ENCODE peak calls at places on chromosomes 5 and 9, in ten cellular contexts. Y is stimulated activated CD8-positive, alpha-beta memory T cell treated with anti-CD3 and anti-CD28 coated beads, Interleukin-12 subunit alpha, Interleukin-12 subunit beta, amount 100 ng/mL, for 4 hours; F is K562; K is D341Med; S is left cardiac atrium; R is upper lobe of right lung; P is fibroblast of lung; D is SIG-M5; A is NB4; V is effector memory CD8-positive, alpha-beta T cell. I is an unnamed sample.

GRCh38 chr9:93958875-93959682 is 3.9 kb upstream of the BARX1 start:
- DNase-seq in Y (no peak), K (peak; percentile 36), D (no peak), P (peak; percentile 18), F (no peak), A (peak; percentile 85), S (no peak), R (peak; percentile 79), V (no peak), I (no peak)

GRCh38 chr5:62282951-62283446 is 23.0 kb upstream of the KIF2A start:
- DNase-seq in A (no peak), Y (no peak), F (no peak), V (no peak), K (no peak), P (no peak), D (no peak), R (no peak), S (no peak), I (no peak)

GRCh38 chr5:81426347-81426746 is 32.4 kb upstream of the ACOT12 start:
- DNase-seq in P (no peak), F (no peak), Y (no peak), K (no peak), A (no peak), R (no peak), S (no peak), V (no peak), D (no peak), I (no peak)

GRCh38 chr9:8762676-8763075 is 963.1 kb upstream of the DMAC1 start:
- DNase-seq in S (no peak), F (no peak), K (no peak), V (no peak), P (no peak), D (no peak), Y (no peak), R (no peak), A (no peak), I (no peak)

GRCh38 chr5:143593723-143594122 is 190.2 kb upstream of the NR3C1 start:
- DNase-seq in P (no peak), A (no peak), S (no peak), Y (no peak), K (no peak), V (no peak), D (no peak), F (no peak), R (no peak), I (no peak)

GRCh38 chr9:124293712-124294504 is 36.2 kb downstream of the NEK6 start:
- DNase-seq in A (no peak), D (no peak), Y (no peak), S (no peak), V (no peak), P (no peak), F (no peak), R (no peak), K (no peak), I (no peak)

GRCh38 chr5:91941590-91941989 is 558.5 kb upstream of the ARRDC3 start:
- DNase-seq in K (no peak), R (no peak), A (no peak), V (no peak), Y (no peak), S (no peak), P (no peak), F (no peak), D (no peak), I (no peak)

GRCh38 chr5:131280417-131280816 is 16.6 kb downstream of the CDC42SE2 start:
- DNase-seq in S (no peak), V (no peak), Y (no peak), A (no peak), P (no peak), R (no peak), F (no peak), K (no peak), D (no peak), I (no peak)

GRCh38 chr5:148826082-148826971 is at the start of gene ADRB2:
- DNase-seq in D (peak; percentile 80), Y (peak; percentile 80), V (peak; percentile 93), R (peak; percentile 99), K (peak; percentile 57), P (peak; percentile 89), F (peak; percentile 94), S (peak; percentile 96), A (peak; percentile 97), I (peak; percentile 84)

GRCh38 chr9:6975198-6975597 is 217.4 kb downstream of the KDM4C start:
- DNase-seq in S (no peak), V (no peak), P (no peak), R (no peak), F (no peak), Y (no peak), A (no peak), K (no peak), D (no peak), I (no peak)

GRCh38 chr5:169691473-169691872 is 54.4 kb downstream of the DOCK2 start:
- DNase-seq in F (no peak), D (no peak), R (no peak), A (no peak), P (peak; percentile 38), Y (no peak), S (no peak), K (no peak), V (no peak), I (no peak)

GRCh38 chr5:142613231-142613630 is 72.7 kb downstream of the FGF1 start:
- DNase-seq in Y (no peak), F (no peak), D (no peak), V (no peak), K (no peak), R (no peak), S (no peak), A (no peak), P (peak; percentile 67), I (no peak)

GRCh38 chr9:87766697-87767096 is 40.8 kb downstream of the CTSL start:
- DNase-seq in P (no peak), D (no peak), S (no peak), V (no peak), K (no peak), A (no peak), Y (no peak), R (no peak), F (peak; percentile 16), I (no peak)

GRCh38 chr9:37295796-37296195 is 126.7 kb upstream of the GRHPR start:
- DNase-seq in F (peak; percentile 40), K (no peak), D (no peak), V (no peak), R (no peak), A (peak; percentile 49), S (no peak), Y (no peak), P (no peak), I (no peak)

GRCh38 chr9:137031904-137032639 is at the start of gene FUT7:
- DNase-seq in K (peak; percentile 61), F (no peak), R (peak; percentile 71), P (no peak), Y (no peak), D (no peak), V (peak; percentile 39), S (no peak), A (peak; percentile 89), I (peak; percentile 26)